ENCODE peak calls at places on chromosomes 7 and 10, in four cellular contexts. X, M, Q and S are unnamed samples.

GRCh38 chr7:139299296-139299695 is 41.8 kb upstream of the FMC1 start:
- DNase-seq in Q (no peak), X (no peak), M (no peak), S (no peak)

GRCh38 chr10:102918817-102919236 is 733 bp downstream of the CNNM2 start:
- DNase-seq in M (peak; percentile 29), X (peak; percentile 28), Q (no peak), S (no peak)

GRCh38 chr7:29866490-29866930 is 60.2 kb downstream of the WIPF3 start:
- DNase-seq in M (no peak), X (no peak), Q (peak; percentile 55), S (no peak)

GRCh38 chr7:121741896-121742295 is 131.1 kb upstream of the PTPRZ1 start:
- DNase-seq in X (peak; percentile 57), M (no peak), Q (peak; percentile 40), S (peak; percentile 66)

GRCh38 chr7:92717982-92718716 is 118.2 kb downstream of the CDK6 start:
- DNase-seq in M (no peak), X (peak; percentile 79), Q (peak; percentile 90), S (peak; percentile 48)

GRCh38 chr7:27185013-27185707 is at the start of gene HOXA11:
- DNase-seq in X (peak; percentile 99), Q (no peak), M (no peak), S (peak; percentile 98)

GRCh38 chr10:45599021-45599603 is 73.5 kb downstream of the ZFAND4 start:
- DNase-seq in M (no peak), X (no peak), Q (no peak), S (no peak)

GRCh38 chr10:79250259-79250658 is 97.0 kb upstream of the PPIF start:
- DNase-seq in M (no peak), X (no peak), Q (no peak), S (no peak)

GRCh38 chr7:33062023-33062781 is at the start of gene NT5C3A:
- DNase-seq in M (peak; percentile 36), Q (peak; percentile 33), X (peak; percentile 70), S (no peak)

GRCh38 chr10:69466158-69466490 is 14.9 kb downstream of the TSPAN15 start:
- DNase-seq in X (no peak), Q (no peak), M (no peak), S (no peak)